ENCODE peak calls at places on chromosome 10, in six cellular contexts. P is H9, K is OCI-LY7, D is fibroblast of lung, T is K562, C is HL-60. U is an unnamed sample.

GRCh38 chr10:49486009-49486408 is 52.9 kb downstream of the ERCC6 start:
- DNase-seq in P (no peak), K (no peak), D (no peak), T (no peak), C (no peak), U (no peak)

GRCh38 chr10:104274762-104275721 is 6.1 kb downstream of the GSTO2 start:
- DNase-seq in P (peak), K (peak), D (no peak), T (peak), C (peak), U (peak)

GRCh38 chr10:88152720-88153119 is 289.3 kb downstream of the PTEN start:
- DNase-seq in P (no peak), K (peak), D (peak), T (no peak), C (no peak), U (peak)

GRCh38 chr10:11468126-11468742 is 143.2 kb downstream of the USP6NL start:
- DNase-seq in P (no peak), K (no peak), D (peak), T (no peak), C (no peak), U (peak)

GRCh38 chr10:118256209-118256608 is 85.9 kb downstream of the FAM204A start:
- DNase-seq in P (no peak), K (no peak), D (no peak), T (no peak), C (no peak), U (no peak)

GRCh38 chr10:49617281-49618020 is 3.6 kb downstream of the CHAT start:
- DNase-seq in P (peak), K (no peak), D (no peak), T (no peak), C (no peak), U (no peak)

GRCh38 chr10:48449501-48450232 is 143.2 kb downstream of the MAPK8 start:
- DNase-seq in P (no peak), K (no peak), D (no peak), T (no peak), C (no peak), U (no peak)

GRCh38 chr10:104321716-104322415 is 16.4 kb downstream of the ITPRIP start:
- DNase-seq in P (no peak), K (peak), D (peak), T (no peak), C (peak), U (no peak)

GRCh38 chr10:50622497-50623298 is 1.1 kb downstream of the SGMS1 start:
- DNase-seq in P (no peak), K (peak), D (peak), T (peak), C (peak), U (peak)

GRCh38 chr10:6067457-6067856 is 5.3 kb upstream of the IL2RA start:
- DNase-seq in P (no peak), K (no peak), D (no peak), T (no peak), C (no peak), U (no peak)

GRCh38 chr10:48215148-48215982 is 59.1 kb downstream of the FRMPD2 start:
- DNase-seq in P (peak), K (peak), D (peak), T (peak), C (peak), U (peak)

GRCh38 chr10:61757525-61758397 is 95.0 kb downstream of the CABCOCO1 start:
- DNase-seq in P (no peak), K (no peak), D (peak), T (peak), C (no peak), U (no peak)

GRCh38 chr10:86400705-86401587 is 34.4 kb upstream of the GRID1 start:
- DNase-seq in P (no peak), K (peak), D (peak), T (no peak), C (no peak), U (no peak)

GRCh38 chr10:88122571-88122970 is 259.1 kb downstream of the PTEN start:
- DNase-seq in P (no peak), K (peak), D (no peak), T (no peak), C (no peak), U (no peak)

GRCh38 chr10:35882422-35883150 is 240.5 kb upstream of the FZD8 start:
- DNase-seq in P (peak), K (no peak), D (no peak), T (peak), C (no peak), U (no peak)

GRCh38 chr10:60291354-60291930 is 98.2 kb downstream of the ANK3 start:
- DNase-seq in P (no peak), K (no peak), D (no peak), T (no peak), C (no peak), U (no peak)

GRCh38 chr10:60293797-60294196 is 95.9 kb downstream of the ANK3 start:
- DNase-seq in P (no peak), K (no peak), D (no peak), T (no peak), C (no peak), U (no peak)

GRCh38 chr10:60288291-60288690 is 101.4 kb downstream of the ANK3 start:
- DNase-seq in P (no peak), K (no peak), D (no peak), T (no peak), C (no peak), U (no peak)

GRCh38 chr10:60289800-60290199 is 99.9 kb downstream of the ANK3 start:
- DNase-seq in P (no peak), K (no peak), D (no peak), T (no peak), C (no peak), U (no peak)

DNA sequence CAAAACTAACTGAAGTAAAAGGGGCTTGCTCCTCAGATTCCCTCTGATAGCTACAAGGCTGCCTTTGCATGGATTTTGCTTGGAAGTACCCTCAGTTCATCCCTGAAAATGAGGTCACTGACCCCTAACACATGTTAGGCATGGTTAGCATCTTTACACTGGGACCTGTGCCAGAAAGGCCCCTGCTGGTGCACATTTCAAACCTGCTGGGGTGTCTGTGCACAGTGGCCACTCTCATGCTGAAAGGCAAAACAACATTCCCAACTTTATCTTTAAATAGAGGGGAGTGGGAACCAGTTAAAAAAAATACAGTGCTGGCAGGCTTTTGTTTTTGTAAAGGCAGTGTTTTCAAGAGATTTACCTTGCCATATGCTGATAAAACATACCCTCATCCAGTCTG is 99.1 kb downstream of the ANK3 start:
- DNase-seq in P (no peak), K (no peak), D (no peak), T (peak), C (no peak), U (no peak)
- TF ChIP-seq CTCF in P (no peak), K (no peak), D (no peak), T (no peak), C (no peak), U (no peak)

DNA sequence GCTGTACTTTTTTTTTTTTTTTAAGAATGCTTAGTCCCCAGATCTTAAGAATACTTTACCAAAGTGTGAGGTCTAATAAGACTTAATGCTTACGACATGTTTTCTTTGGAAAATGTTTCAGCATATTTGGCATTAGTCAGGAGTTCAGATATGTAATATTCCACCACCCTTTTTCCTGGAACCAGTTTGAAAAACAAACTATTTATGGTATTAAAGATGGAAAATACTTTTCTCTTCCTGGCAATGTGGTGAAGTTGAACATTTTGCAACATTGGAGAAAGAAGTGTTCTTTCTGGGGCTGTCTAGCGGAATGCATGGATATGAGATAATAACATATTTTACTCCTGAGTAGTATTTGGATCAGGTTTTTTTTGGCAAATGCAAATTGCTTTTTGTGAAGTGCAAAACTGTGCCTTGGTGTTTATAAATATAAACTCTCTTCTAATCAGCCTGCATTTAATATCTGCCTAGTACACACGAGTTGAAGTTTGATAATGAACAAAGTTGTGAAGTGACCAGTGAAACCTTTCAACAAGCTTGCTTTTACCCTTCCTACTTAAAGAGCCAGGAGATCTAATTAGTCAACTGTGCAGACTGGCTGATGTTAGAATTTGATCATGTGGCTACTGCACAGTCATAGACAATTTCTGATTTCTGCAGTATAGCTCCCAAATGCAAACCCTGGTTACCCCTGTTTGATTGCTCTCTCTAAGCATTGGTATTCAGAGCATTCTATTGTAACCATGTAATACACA is 20.9 kb downstream of the MAP3K8 start:
- DNase-seq in P (no peak), K (no peak), D (peak), T (no peak), C (no peak), U (no peak)
- H3K27ac ChIP-seq in P (no peak), K (peak), D (peak), T (no peak), C (peak), U (no peak)

DNA sequence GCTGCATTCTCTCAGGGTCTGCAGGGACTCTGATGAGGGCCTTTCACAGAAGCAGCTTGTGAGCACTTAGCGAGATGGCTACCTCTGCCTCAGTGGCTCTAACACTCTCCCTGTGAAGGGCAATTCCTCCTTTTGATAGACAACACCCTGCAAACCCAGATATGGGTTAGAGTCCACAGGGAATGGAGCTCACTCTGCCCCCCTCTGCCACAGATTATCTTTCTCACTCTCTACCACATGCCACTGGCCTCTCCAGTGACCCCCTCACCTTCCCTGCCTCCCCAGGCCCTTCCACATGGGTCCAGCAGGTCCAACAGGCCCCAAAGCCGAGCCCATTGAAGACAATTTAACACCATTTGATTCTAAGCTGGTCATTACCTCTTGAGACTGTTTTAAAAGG is 72.1 kb downstream of the CCDC3 start:
- DNase-seq in P (no peak), K (no peak), D (no peak), T (no peak), C (no peak), U (no peak)
- TF ChIP-seq CTCF in P (no peak), K (no peak), D (no peak), T (no peak), C (no peak), U (no peak)

GRCh38 chr10:68075550-68076004 is 494 bp upstream of the HERC4 start:
- DNase-seq in P (no peak), K (peak), D (no peak), T (no peak), C (no peak), U (no peak)
- H3K27ac ChIP-seq in P (no peak), K (peak), D (no peak), T (peak), C (peak), U (peak)

GRCh38 chr10:79069325-79070090 is 742 bp downstream of the ZMIZ1 start:
- DNase-seq in P (no peak), K (peak), D (peak), T (peak), C (peak), U (peak)

GRCh38 chr10:79068203-79068561 is 584 bp upstream of the ZMIZ1 start:
- DNase-seq in P (no peak), K (peak), D (no peak), T (peak), C (no peak), U (no peak)

GRCh38 chr10:79070091-79070610 is 1.4 kb downstream of the ZMIZ1 start:
- DNase-seq in P (no peak), K (no peak), D (peak), T (peak), C (no peak), U (no peak)

GRCh38 chr10:79067241-79068202 is 1.2 kb upstream of the ZMIZ1 start:
- DNase-seq in P (peak), K (peak), D (peak), T (peak), C (peak), U (peak)

DNA sequence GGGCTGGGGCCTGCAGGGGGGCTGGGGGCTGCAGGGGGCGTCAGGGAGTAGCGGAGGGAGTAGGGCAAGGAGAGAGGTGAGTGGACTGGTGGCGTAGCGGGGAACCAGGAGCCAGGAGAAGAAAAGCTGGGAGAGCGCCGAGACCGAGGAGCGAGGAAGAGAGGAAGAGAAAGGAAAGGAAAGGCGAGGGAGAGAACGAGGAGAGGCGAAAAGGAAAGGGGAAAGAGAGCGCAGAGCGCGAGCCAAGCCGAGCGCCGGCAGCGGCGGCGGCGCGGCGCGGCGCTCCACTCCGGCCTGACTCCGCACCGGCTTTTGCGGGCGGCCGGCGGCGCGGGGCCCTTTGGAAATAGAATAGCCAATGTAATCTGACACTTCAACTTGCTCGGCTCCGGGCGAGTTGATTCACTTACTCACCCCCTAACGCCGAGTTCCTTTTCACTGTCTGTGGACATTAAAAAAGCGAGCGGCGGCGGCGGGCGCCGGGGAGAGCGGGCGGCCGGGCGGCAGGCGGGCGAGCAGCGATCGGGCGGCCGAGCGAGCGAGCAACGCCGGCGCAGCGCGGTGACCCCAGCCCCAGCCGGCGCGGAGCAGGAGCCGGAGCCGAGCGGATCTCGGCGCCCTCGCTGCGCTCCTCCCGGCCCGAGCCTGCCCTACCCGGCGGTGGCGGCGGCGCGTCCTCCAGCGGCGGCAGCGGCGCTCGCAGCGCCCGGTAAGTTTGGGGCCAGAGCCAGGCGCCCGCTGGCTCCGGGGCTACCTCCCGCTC is at the start of gene ZMIZ1:
- DNase-seq in P (peak), K (peak), D (peak), T (peak), C (peak), U (peak)
- TF ChIP-seq CTCF in P (peak), K (peak), D (peak), T (peak), C (no peak), U (no peak)

GRCh38 chr10:95562326-95562725 is 1.2 kb upstream of the SORBS1 start:
- DNase-seq in P (no peak), K (no peak), D (no peak), T (no peak), C (no peak), U (no peak)

GRCh38 chr10:95558593-95559320 is 2.4 kb downstream of the SORBS1 start:
- DNase-seq in P (no peak), K (no peak), D (no peak), T (no peak), C (no peak), U (no peak)

GRCh38 chr10:95559466-95559865 is 1.7 kb downstream of the SORBS1 start:
- DNase-seq in P (peak), K (no peak), D (no peak), T (no peak), C (no peak), U (no peak)

GRCh38 chr10:95561200-95562177 is at the start of gene SORBS1:
- DNase-seq in P (peak), K (peak), D (peak), T (peak), C (peak), U (peak)

DNA sequence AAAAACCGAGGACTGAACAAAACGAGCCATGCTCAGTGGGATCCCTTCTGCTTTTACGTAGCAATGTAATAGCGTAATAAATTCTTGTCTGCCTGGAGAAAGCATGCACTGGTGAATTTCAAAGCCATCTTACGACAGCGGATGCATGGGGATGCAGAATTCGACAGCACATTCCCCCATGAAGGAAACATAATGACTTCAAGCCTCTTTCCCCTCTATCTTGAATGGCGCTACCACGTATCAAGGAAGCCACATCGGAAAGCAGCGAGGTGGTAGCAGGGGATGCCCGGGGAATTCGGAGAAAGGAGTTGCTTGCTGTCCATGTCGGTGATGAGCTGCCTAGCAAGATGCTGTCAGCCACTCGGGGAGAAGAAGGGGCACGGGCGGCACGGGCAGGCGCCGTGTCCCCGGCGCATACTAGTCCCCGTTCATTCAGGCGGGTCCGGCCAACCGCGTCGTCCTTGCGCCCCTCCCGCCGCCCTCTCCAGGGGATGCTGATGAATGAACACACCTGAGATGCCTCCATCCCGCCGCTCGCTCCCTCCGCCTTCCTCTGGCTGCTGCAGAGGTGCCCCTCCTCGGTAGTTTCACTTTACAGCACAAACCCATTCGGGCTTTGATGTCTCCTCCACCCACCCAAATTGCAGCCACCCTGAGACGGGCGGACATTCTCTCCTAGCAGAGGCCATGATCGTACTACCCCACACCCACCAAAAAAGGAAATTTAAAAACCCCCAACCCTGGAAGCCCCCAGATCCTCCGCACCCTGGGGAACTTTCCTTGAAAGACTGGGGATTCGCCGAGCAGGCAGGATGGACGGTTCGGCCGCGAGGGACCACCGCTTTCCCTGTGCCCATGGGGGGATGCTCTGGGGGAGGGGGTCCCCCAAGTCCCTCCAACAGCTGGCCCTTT is 627 bp downstream of the SORBS1 start:
- DNase-seq in P (peak), K (peak), D (peak), T (no peak), C (no peak), U (peak)
- H3K27ac ChIP-seq in P (no peak), K (no peak), D (no peak), T (peak), C (no peak), U (peak)